ENCODE peak calls at places on chromosomes 4 and X, in six cellular contexts. O is H9; Q is lower lobe of right lung; H is keratinocyte; G is sigmoid colon; L is CD8-positive, alpha-beta T cell. U is an unnamed sample. For H3K4me1, the result is how much of the 10 kb centered on the place peaks cover.

GRCh38 chr4:144313370-144313769 is 172.9 kb upstream of the GYPA start:
- DNase-seq in Q (no peak), H (no peak), O (no peak), G (no peak), L (no peak), U (no peak)

GRCh38 chr4:37827030-37827705 is 682 bp downstream of the PGM2 start:
- DNase-seq in G (peak), H (no peak), O (no peak), L (no peak), Q (no peak), U (no peak)

GRCh38 chrX:73913580-73913979 is 350.6 kb downstream of the CHIC1 start:
- DNase-seq in H (no peak), G (no peak), Q (no peak), L (no peak), O (no peak), U (no peak)

GRCh38 chr4:164716901-164717300 is 37.0 kb upstream of the SMIM31 start:
- DNase-seq in L (no peak), Q (no peak), H (no peak), O (peak), G (no peak), U (no peak)

GRCh38 chr4:8070751-8071718 is 87.6 kb downstream of the ABLIM2 start:
- DNase-seq in H (no peak), L (no peak), G (no peak), Q (peak), O (no peak), U (peak)

GRCh38 chr4:30903493-30903892 is 183.3 kb downstream of the PCDH7 start:
- DNase-seq in Q (no peak), G (no peak), O (no peak), L (no peak), H (no peak), U (no peak)

GRCh38 chr4:16890651-16891050 is 7.8 kb downstream of the LDB2 start:
- DNase-seq in O (no peak), G (no peak), L (peak), H (no peak), Q (no peak), U (no peak)

GRCh38 chrX:72107320-72107719 is 24.4 kb downstream of the RTL5 start:
- DNase-seq in Q (no peak), O (peak), G (no peak), H (no peak), L (no peak), U (no peak)

GRCh38 chr4:115154826-115155225 is 41.4 kb upstream of the NDST4 start:
- DNase-seq in G (no peak), L (no peak), O (no peak), H (no peak), Q (no peak), U (no peak)

GRCh38 chrX:26470946-26471345 is 255.0 kb downstream of the MAGEB5 start:
- DNase-seq in L (no peak), G (no peak), H (no peak), Q (no peak), O (no peak), U (no peak)

GRCh38 chr4:142845293-142846070 is 619 bp downstream of the INPP4B start:
- DNase-seq in L (no peak), Q (peak), H (no peak), G (peak), O (peak), U (peak)

GRCh38 chr4:113436360-113436759 is 325.2 kb downstream of the CAMK2D start:
- DNase-seq in L (no peak), O (no peak), Q (no peak), G (no peak), H (no peak), U (no peak)

GRCh38 chrX:149512225-149512885 is 7.2 kb upstream of the IDS start:
- DNase-seq in G (no peak), Q (peak), L (peak), H (no peak), O (peak), U (no peak)

GRCh38 chr4:76856183-76856969 is 41.6 kb downstream of the SOWAHB start:
- DNase-seq in G (no peak), Q (no peak), L (no peak), H (no peak), O (no peak), U (no peak)

GRCh38 chrX:152926279-152926678 is 28.4 kb downstream of the ZNF185 start:
- DNase-seq in L (peak), Q (no peak), H (peak), G (no peak), O (peak), U (peak)

GRCh38 chr4:18440527-18441215 is 419.1 kb upstream of the LCORL start:
- DNase-seq in L (no peak), O (no peak), H (no peak), Q (no peak), G (no peak), U (no peak)

GRCh38 chr4:8468746-8469535 is 28.4 kb downstream of the TRMT44 start:
- DNase-seq in H (no peak), L (peak), Q (peak), O (peak), G (peak), U (peak)

GRCh38 chr4:82458729-82459128 is 28.3 kb downstream of the ENOPH1 start:
- DNase-seq in O (no peak), H (no peak), L (no peak), Q (no peak), G (no peak), U (no peak)

GRCh38 chr4:106384878-106385277 is 16.3 kb upstream of the GIMD1 start:
- DNase-seq in L (no peak), O (no peak), Q (no peak), G (no peak), H (no peak), U (peak)

GRCh38 chr4:151518359-151518758 is 109.4 kb downstream of the FHIP1A start:
- DNase-seq in Q (no peak), H (no peak), L (no peak), O (no peak), G (no peak), U (no peak)

GRCh38 chr4:20532096-20532495 is 168.2 kb upstream of the PACRGL start:
- DNase-seq in G (no peak), O (no peak), Q (no peak), H (no peak), L (no peak), U (no peak)

GRCh38 chr4:48436318-48436717 is 46.8 kb upstream of the SLC10A4 start:
- DNase-seq in L (no peak), O (no peak), Q (no peak), H (no peak), G (no peak), U (no peak)

GRCh38 chr4:124203613-124204284 is 508.8 kb downstream of the ANKRD50 start:
- DNase-seq in L (no peak), O (no peak), G (no peak), H (no peak), Q (no peak), U (no peak)

GRCh38 chrX:119503484-119503861 is 35.2 kb downstream of the SLC25A5 start:
- DNase-seq in O (no peak), H (no peak), L (no peak), G (peak), Q (peak), U (peak)

GRCh38 chrX:109714340-109714958 is 18.6 kb downstream of the ACSL4 start:
- DNase-seq in G (no peak), O (no peak), L (no peak), Q (no peak), H (no peak), U (no peak)

GRCh38 chr4:1239949-1240305 is 9.0 kb downstream of the CTBP1 start:
- DNase-seq in O (no peak), Q (no peak), H (no peak), L (no peak), G (no peak), U (no peak)

GRCh38 chr4:39660045-39660444 is 21.4 kb upstream of the SMIM14 start:
- DNase-seq in L (no peak), O (no peak), G (no peak), Q (no peak), H (no peak), U (no peak)

DNA sequence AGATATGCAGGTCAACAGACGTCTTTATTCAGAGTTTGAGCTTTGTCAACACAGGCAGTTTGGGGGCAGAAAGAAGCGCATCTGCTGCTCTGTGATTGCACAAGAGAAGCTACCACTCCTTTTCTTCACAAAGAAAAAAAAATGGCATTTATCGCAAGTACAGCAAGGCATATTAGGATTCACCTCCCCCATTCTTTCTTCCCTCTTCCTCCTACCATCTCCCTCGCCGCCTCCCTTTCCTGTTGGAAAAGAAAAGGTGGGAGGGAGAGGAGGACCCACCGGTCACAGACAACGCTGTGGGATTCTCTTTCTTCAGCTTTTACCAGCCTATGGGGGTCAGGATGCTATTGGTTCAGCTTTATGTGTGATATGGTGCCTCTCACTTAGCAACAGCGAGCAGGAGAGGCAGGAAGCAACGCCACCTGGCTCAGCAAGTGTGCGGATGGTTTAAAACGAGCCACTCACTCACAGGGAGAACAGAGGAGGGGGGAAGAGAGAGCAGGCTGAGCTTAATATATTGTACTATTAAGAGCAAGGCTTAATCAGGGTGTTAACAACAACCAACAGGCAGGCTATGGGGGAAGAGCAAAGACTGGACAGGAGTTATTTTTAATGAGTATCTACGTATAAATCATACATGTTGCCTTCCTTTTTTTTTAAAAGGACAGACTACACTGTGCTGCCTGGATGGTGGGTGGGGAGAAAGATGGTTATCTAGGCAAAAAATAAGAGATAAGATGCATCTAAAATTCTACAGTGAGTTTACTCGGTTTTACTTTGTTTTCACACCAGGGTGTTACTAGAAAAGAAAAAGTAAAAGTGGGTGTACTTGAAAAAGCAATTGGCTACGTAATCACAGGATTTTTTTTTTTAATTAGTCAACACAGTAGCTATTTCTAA is 104.7 kb downstream of the MAML3 start:
- DNase-seq in O (peak), L (peak), Q (no peak), H (no peak), G (peak), U (no peak)
- TF ChIP-seq CTCF in O (no peak), L (no peak), Q (no peak), H (peak), G (no peak), U (peak)

DNA sequence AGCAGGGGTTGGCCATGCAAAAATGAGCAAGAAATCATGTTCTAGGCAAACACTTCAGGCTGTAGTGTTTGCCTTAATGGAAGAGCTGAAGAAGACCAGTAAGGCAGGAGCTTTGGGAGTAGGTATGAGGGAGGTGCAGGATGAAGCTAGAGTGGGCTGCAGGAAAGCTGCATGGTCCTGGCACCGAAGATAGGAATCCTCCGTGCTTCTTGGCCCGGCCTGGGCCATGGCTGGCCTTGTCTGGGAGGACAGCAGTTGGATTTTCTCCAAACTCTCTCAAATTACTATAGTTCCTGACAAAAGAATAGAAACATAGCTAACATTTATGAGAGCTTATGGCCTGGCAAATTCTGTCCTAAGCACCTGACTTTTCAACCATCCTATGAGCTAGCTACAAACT is 116.5 kb downstream of the UCHL1 start:
- DNase-seq in H (no peak), G (no peak), L (no peak), Q (no peak), O (no peak), U (no peak)
- H3K4me1 ChIP-seq in H (under half), G (under half), L (under half), Q (under half), O (under half), U (under half)

GRCh38 chrX:13658602-13659001 is 5.7 kb downstream of the TCEANC start:
- DNase-seq in H (no peak), O (no peak), L (no peak), Q (no peak), G (no peak), U (no peak)
- TF ChIP-seq CTCF in H (peak), O (peak), L (peak), Q (peak), G (peak), U (peak)

DNA sequence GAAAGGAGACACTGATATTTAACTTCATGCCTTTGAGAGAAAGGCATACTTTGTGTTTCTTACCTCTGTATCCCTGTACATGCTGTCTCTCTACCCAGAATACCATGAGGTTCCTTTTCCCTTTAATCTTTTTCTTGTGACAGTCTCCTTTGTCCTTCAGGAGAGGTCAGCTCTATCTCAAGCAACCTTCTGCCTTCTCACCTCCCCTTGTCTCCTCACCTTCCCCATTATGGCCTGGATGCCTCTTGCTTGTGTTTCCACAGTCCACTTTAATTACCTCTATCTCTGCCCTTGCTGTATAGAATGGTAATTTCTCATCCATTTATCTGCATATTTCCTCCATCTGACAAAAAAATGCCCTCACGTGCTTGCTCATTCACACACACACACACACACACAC is 28.4 kb downstream of the MSN start:
- DNase-seq in O (no peak), G (no peak), L (no peak), Q (no peak), H (no peak), U (no peak)
- H3K4me1 ChIP-seq in O (under half), G (half or more), L (half or more), Q (half or more), H (under half), U (under half)

DNA sequence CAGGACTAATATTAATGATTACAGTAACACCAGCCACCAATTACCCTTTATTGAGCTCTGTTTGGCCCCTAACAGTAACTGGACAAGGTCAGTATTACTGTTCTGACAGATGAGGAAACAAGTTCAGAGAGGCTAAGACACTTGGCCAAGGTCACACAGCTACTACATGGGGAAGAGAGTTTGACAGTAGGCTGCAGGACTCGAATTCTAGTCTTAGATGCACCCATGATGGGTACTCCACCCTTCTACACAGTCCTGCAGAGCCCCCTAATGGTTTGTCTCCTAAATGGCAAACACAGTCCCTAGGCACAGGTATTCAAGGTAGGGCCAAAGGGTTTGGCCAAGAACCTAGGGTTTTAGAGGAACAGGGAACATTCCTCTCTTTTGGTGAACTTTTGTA is 93.9 kb downstream of the NSUN7 start:
- DNase-seq in L (no peak), G (peak), O (peak), Q (no peak), H (no peak), U (no peak)
- TF ChIP-seq CTCF in L (no peak), G (no peak), O (peak), Q (no peak), H (no peak), U (no peak)

U was measured in kidney.